ENCODE peak calls at places on chromosomes 11 and 22, in four cellular contexts. Q is HL-60, W is GM12878, V is K562. B is an unnamed sample.

GRCh38 chr22:19723165-19723989 is at the start of gene GP1BB:
- DNase-seq in Q (peak), W (no peak), V (peak), B (peak)

GRCh38 chr11:118744001-118744400 is 47.0 kb downstream of the DDX6 start:
- DNase-seq in Q (no peak), W (no peak), V (no peak), B (no peak)

GRCh38 chr22:24525416-24526037 is 29.4 kb downstream of the GUCD1 start:
- DNase-seq in Q (peak), W (peak), V (peak), B (peak)

GRCh38 chr11:106624377-106624776 is 393.9 kb downstream of the GUCY1A2 start:
- DNase-seq in Q (no peak), W (no peak), V (no peak), B (no peak)

GRCh38 chr11:41351825-41352224 is 107.6 kb downstream of the LRRC4C start:
- DNase-seq in Q (no peak), W (no peak), V (no peak), B (no peak)

GRCh38 chr11:19792510-19792909 is 79.9 kb downstream of the NAV2 start:
- DNase-seq in Q (no peak), W (no peak), V (no peak), B (no peak)

GRCh38 chr11:37320921-37321320 is 722.9 kb upstream of the RAG2 start:
- DNase-seq in Q (no peak), W (no peak), V (no peak), B (no peak)

GRCh38 chr22:41469218-41469851 is 418 bp downstream of the ACO2 start:
- DNase-seq in Q (peak), W (no peak), V (peak), B (no peak)

GRCh38 chr11:1228183-1228821 is 5.4 kb downstream of the MUC5B start:
- DNase-seq in Q (no peak), W (no peak), V (no peak), B (no peak)

GRCh38 chr11:75142714-75143419 is 8.0 kb upstream of the SLCO2B1 start:
- DNase-seq in Q (peak), W (peak), V (peak), B (peak)

GRCh38 chr22:31346733-31347250 is 646 bp upstream of the PATZ1 start:
- DNase-seq in Q (peak), W (no peak), V (peak), B (peak)

GRCh38 chr11:16923987-16924386 is 90.2 kb downstream of the PLEKHA7 start:
- DNase-seq in Q (no peak), W (no peak), V (no peak), B (peak)

GRCh38 chr22:27990879-27991278 is 71.8 kb upstream of the PITPNB start:
- DNase-seq in Q (peak), W (no peak), V (peak), B (peak)

GRCh38 chr11:45388472-45388871 is 102.3 kb upstream of the SYT13 start:
- DNase-seq in Q (no peak), W (no peak), V (no peak), B (no peak)

GRCh38 chr22:29813126-29813525 is 24.9 kb downstream of the ASCC2 start:
- DNase-seq in Q (no peak), W (no peak), V (no peak), B (no peak)

GRCh38 chr11:66192181-66192888 is 76.1 kb upstream of the RAB1B start:
- DNase-seq in Q (no peak), W (no peak), V (no peak), B (no peak)

GRCh38 chr11:24093410-24093809 is 403.4 kb upstream of the LUZP2 start:
- DNase-seq in Q (no peak), W (no peak), V (no peak), B (no peak)

GRCh38 chr11:33557201-33557600 is 143.4 kb downstream of the C11orf91 start:
- DNase-seq in Q (no peak), W (no peak), V (no peak), B (no peak)

GRCh38 chr22:19043111-19044085 is 78.8 kb downstream of the DGCR2 start:
- DNase-seq in Q (no peak), W (no peak), V (no peak), B (no peak)

GRCh38 chr11:130424613-130425140 is 3.7 kb downstream of the ADAMTS8 start:
- DNase-seq in Q (no peak), W (no peak), V (no peak), B (no peak)

GRCh38 chr11:12683857-12684256 is 9.6 kb downstream of the TEAD1 start:
- DNase-seq in Q (no peak), W (no peak), V (peak), B (no peak)

GRCh38 chr11:65891180-65892136 is 985 bp downstream of the CCDC85B start:
- DNase-seq in Q (no peak), W (no peak), V (peak), B (no peak)

GRCh38 chr11:134659882-134660281 is 247.8 kb upstream of the B3GAT1 start:
- DNase-seq in Q (no peak), W (no peak), V (no peak), B (no peak)

GRCh38 chr22:36467042-36467810 is 14.2 kb downstream of the TXN2 start:
- DNase-seq in Q (no peak), W (no peak), V (no peak), B (no peak)

GRCh38 chr11:78033040-78033439 is 10.0 kb upstream of the KCTD14 start:
- DNase-seq in Q (no peak), W (no peak), V (no peak), B (no peak)

GRCh38 chr11:85620243-85620642 is 6.9 kb downstream of the DLG2 start:
- DNase-seq in Q (no peak), W (no peak), V (no peak), B (no peak)
- TF ChIP-seq SPI1 in Q (no peak), W (no peak), V (no peak), B (no peak)

GRCh38 chr11:108685419-108686161 is 20.7 kb downstream of the DDX10 start:
- DNase-seq in Q (no peak), W (no peak), V (no peak), B (no peak)

GRCh38 chr11:108679045-108679444 is 14.2 kb downstream of the DDX10 start:
- DNase-seq in Q (no peak), W (no peak), V (no peak), B (no peak)

DNA sequence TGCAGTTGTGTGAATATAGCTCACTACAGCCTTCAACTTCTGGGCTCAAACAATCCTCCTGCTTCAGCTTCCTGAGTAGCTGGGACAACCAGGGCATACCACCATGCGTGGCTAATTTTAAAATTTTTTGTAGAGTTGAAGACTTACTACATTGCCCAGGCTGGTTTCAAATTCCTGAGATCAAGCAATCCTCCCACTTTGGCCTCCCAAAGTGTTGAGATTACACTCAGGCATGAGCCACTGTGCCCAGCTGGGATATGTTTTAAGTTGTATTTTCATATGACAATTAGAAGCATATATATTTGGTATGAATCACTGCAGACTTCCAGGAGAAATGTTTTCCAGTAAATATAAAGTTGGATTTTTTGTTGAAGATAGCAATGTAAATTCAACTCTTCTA is 15.4 kb downstream of the DDX10 start:
- DNase-seq in Q (no peak), W (no peak), V (no peak), B (no peak)
- TF ChIP-seq SPI1 in Q (no peak), W (no peak), V (no peak), B (no peak)

GRCh38 chr11:92527467-92527866 is 302.8 kb downstream of the FAT3 start:
- DNase-seq in Q (no peak), W (no peak), V (no peak), B (no peak)

GRCh38 chr11:92531051-92531747 is 306.6 kb downstream of the FAT3 start:
- DNase-seq in Q (no peak), W (no peak), V (no peak), B (no peak)

DNA sequence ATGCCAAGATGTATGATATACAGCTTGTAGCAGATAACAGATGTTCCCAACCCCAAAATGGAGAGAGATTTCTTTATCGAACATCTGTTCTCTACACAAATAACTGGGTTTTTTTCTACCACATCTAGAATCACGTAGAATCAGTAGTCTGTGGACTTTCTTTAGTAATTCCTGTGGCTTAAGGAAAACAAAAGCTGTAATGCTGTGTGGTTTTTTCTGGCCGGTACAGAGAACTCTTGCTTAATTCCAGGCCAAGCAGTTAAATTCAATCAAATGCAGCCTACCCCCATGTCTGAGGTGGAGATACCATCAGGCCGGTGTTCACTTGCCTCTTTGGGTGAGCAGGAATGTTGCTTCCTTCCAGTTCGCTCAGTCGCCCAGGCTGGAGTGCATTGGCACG is 303.4 kb downstream of the FAT3 start:
- DNase-seq in Q (no peak), W (no peak), V (no peak), B (no peak)
- TF ChIP-seq SPI1 in Q (no peak), W (no peak), V (no peak), B (no peak)

DNA sequence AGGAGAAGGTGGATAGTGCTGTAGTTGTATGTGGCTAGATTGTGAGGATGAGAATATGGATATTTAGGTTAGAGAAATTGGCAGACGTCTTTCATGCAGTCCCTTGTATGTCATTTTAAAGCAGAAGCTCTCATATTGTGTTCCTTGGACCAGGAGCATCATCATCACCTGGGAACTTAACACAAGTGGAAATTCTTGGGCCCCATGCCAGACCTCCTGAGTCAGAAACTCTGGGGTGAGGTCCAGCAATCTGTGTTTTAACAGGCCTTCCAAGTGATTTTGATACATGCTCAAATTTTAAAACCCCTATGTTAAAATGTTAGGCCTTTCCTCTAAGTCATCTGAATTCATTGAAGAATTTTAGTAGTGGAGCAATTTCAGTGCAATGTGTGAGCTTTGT is 34.8 kb downstream of the JHY start:
- DNase-seq in Q (no peak), W (no peak), V (no peak), B (no peak)
- TF ChIP-seq SPI1 in Q (no peak), W (no peak), V (no peak), B (no peak)

GRCh38 chr11:72451836-72452376 is 17.6 kb upstream of the CLPB start:
- DNase-seq in Q (no peak), W (no peak), V (no peak), B (no peak)

GRCh38 chr11:72443016-72443415 is 8.7 kb upstream of the CLPB start:
- DNase-seq in Q (no peak), W (no peak), V (no peak), B (no peak)

GRCh38 chr11:72441647-72442267 is 7.4 kb upstream of the CLPB start:
- DNase-seq in Q (peak), W (no peak), V (peak), B (no peak)

GRCh38 chr11:72445423-72445822 is 11.1 kb upstream of the CLPB start:
- DNase-seq in Q (no peak), W (no peak), V (no peak), B (no peak)

GRCh38 chr11:72446929-72447753 is 12.8 kb upstream of the CLPB start:
- DNase-seq in Q (peak), W (no peak), V (peak), B (no peak)
- TF ChIP-seq SPI1 in Q (peak), W (no peak), V (no peak), B (no peak)

GRCh38 chr22:42662114-42663021 is 13.2 kb upstream of the CYB5R3 start:
- DNase-seq in Q (peak), W (no peak), V (peak), B (peak)
- TF ChIP-seq SPI1 in Q (no peak), W (no peak), V (no peak), B (no peak)